ENCODE peak calls at places on chromosome 15, in four cellular contexts. H is SK-N-SH, W is WTC11, D is H1. A is an unnamed sample.

GRCh38 chr15:56286213-56286612 is 42.5 kb upstream of the RFX7 start:
- DNase-seq in H (no peak), W (peak; percentile 47), D (no peak), A (peak; percentile 10)

GRCh38 chr15:77419050-77419835 is 661 bp downstream of the PEAK1 start:
- DNase-seq in H (peak; percentile 80), W (peak; percentile 60), D (peak; percentile 64), A (peak; percentile 67)

GRCh38 chr15:96336643-96337353 is 6.3 kb downstream of the NR2F2 start:
- DNase-seq in H (no peak), W (no peak), D (no peak), A (no peak)

GRCh38 chr15:41873711-41874110 is 20.1 kb downstream of the SPTBN5 start:
- DNase-seq in H (no peak), W (no peak), D (no peak), A (no peak)

GRCh38 chr15:34348735-34349300 is 5.7 kb downstream of the NUTM1 start:
- DNase-seq in H (no peak), W (no peak), D (peak; percentile 4), A (no peak)

GRCh38 chr15:79978694-79979519 is 7.9 kb upstream of the BCL2A1 start:
- DNase-seq in H (no peak), W (no peak), D (no peak), A (no peak)

GRCh38 chr15:91075761-91076160 is 24.3 kb upstream of the SV2B start:
- DNase-seq in H (peak; percentile 33), W (no peak), D (no peak), A (no peak)

GRCh38 chr15:99613887-99614642 is 48.3 kb downstream of the MEF2A start:
- DNase-seq in H (no peak), W (no peak), D (no peak), A (no peak)

GRCh38 chr15:93474728-93475127 is 385.7 kb upstream of the RGMA start:
- DNase-seq in H (no peak), W (no peak), D (no peak), A (no peak)

GRCh38 chr15:34987182-34987488 is 952 bp downstream of the ZNF770 start:
- DNase-seq in H (peak; percentile 55), W (no peak), D (no peak), A (peak; percentile 31)

GRCh38 chr15:57751177-57751800 is 44.8 kb downstream of the POLR2M start:
- DNase-seq in H (peak; percentile 48), W (no peak), D (no peak), A (no peak)

GRCh38 chr15:64897345-64897985 is 14.2 kb upstream of the ANKDD1A start:
- DNase-seq in H (no peak), W (no peak), D (no peak), A (no peak)

GRCh38 chr15:96625251-96625650 is 294.8 kb downstream of the NR2F2 start:
- DNase-seq in H (no peak), W (no peak), D (no peak), A (no peak)

GRCh38 chr15:29695486-29696167 is 126.6 kb downstream of the TJP1 start:
- DNase-seq in H (no peak), W (peak; percentile 41), D (no peak), A (no peak)

GRCh38 chr15:45341775-45342174 is 36.6 kb downstream of the GATM start:
- DNase-seq in H (no peak), W (no peak), D (no peak), A (no peak)

GRCh38 chr15:88649753-88650551 is 11.1 kb downstream of the ISG20 start:
- DNase-seq in H (no peak), W (no peak), D (peak; percentile 50), A (no peak)

GRCh38 chr15:70910958-70911357 is 18.3 kb downstream of the LRRC49 start:
- DNase-seq in H (no peak), W (no peak), D (no peak), A (no peak)

GRCh38 chr15:96209285-96209735 is 121.2 kb upstream of the NR2F2 start:
- DNase-seq in H (no peak), W (no peak), D (no peak), A (no peak)

GRCh38 chr15:48644498-48644826 is 1.0 kb downstream of the FBN1 start:
- DNase-seq in H (no peak), W (no peak), D (no peak), A (no peak)

GRCh38 chr15:39851505-39852082 is 68.5 kb downstream of the GPR176 start:
- DNase-seq in H (no peak), W (no peak), D (no peak), A (no peak)

GRCh38 chr15:70098461-70099166 is 897 bp upstream of the TLE3 start:
- DNase-seq in H (peak; percentile 57), W (peak; percentile 54), D (peak; percentile 83), A (no peak)

GRCh38 chr15:98272586-98272985 is 312.1 kb downstream of the ARRDC4 start:
- DNase-seq in H (no peak), W (no peak), D (no peak), A (no peak)

GRCh38 chr15:100170673-100171210 is 171.0 kb downstream of the ADAMTS17 start:
- DNase-seq in H (no peak), W (no peak), D (no peak), A (no peak)

GRCh38 chr15:60074181-60074885 is 70.2 kb downstream of the FOXB1 start:
- DNase-seq in H (no peak), W (no peak), D (no peak), A (no peak)

GRCh38 chr15:91491131-91491950 is 362.2 kb upstream of the SLCO3A1 start:
- DNase-seq in H (no peak), W (no peak), D (no peak), A (no peak)

GRCh38 chr15:34799149-34799824 is 3.9 kb upstream of the ACTC1 start:
- DNase-seq in H (peak; percentile 83), W (no peak), D (peak; percentile 55), A (peak; percentile 24)

GRCh38 chr15:35444557-35445204 is 101.3 kb downstream of the DPH6 start:
- DNase-seq in H (peak; percentile 56), W (no peak), D (no peak), A (peak; percentile 42)

GRCh38 chr15:73331501-73331900 is 37.3 kb downstream of the HCN4 start:
- DNase-seq in H (no peak), W (no peak), D (no peak), A (no peak)

GRCh38 chr15:92043283-92043682 is 189.8 kb downstream of the SLCO3A1 start:
- DNase-seq in H (no peak), W (no peak), D (no peak), A (no peak)

GRCh38 chr15:100973351-100974034 is 54.3 kb downstream of the LRRK1 start:
- DNase-seq in H (peak; percentile 87), W (peak; percentile 51), D (peak; percentile 62), A (no peak)

GRCh38 chr15:40367038-40367672 is 9.1 kb downstream of the DISP2 start:
- DNase-seq in H (no peak), W (no peak), D (no peak), A (no peak)

GRCh38 chr15:87633471-87633870 is 623.1 kb downstream of the NTRK3 start:
- DNase-seq in H (no peak), W (no peak), D (no peak), A (no peak)

GRCh38 chr15:68303560-68304436 is 26.3 kb downstream of the FEM1B start:
- DNase-seq in H (no peak), W (no peak), D (peak; percentile 45), A (no peak)

GRCh38 chr15:39573287-39573686 is 7.6 kb upstream of the THBS1 start:
- DNase-seq in H (no peak), W (no peak), D (no peak), A (no peak)

GRCh38 chr15:81258455-81258854 is 61.8 kb downstream of the IL16 start:
- DNase-seq in H (no peak), W (no peak), D (no peak), A (no peak)

GRCh38 chr15:63065262-63066234 is 23.0 kb downstream of the TPM1 start:
- DNase-seq in H (no peak), W (no peak), D (no peak), A (no peak)
- TF ChIP-seq TEAD4 in H (no peak), W (no peak), D (no peak), A (no peak)

GRCh38 chr15:63872759-63873510 is 39.2 kb upstream of the HERC1 start:
- DNase-seq in H (no peak), W (no peak), D (no peak), A (no peak)
- TF ChIP-seq TEAD4 in H (no peak), W (no peak), D (no peak), A (no peak)

DNA sequence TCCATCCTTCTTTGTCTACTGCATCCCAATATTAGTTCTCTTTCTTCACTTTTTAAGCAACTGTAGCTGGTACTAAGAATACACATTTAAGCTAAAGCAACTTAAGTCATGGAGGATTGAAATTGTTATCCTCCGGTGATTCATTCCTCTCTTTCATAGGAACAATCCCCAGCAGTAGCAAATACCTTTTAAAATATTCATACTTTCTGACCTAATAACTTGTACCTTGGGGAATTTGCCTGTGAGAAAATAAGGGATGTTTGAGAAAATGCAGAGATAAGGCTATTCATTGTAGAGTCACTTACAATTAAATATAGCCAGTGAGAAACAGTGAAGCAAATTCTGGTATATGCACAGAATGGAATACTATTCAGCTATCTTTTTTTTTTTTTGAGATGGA is 66.0 kb downstream of the VPS13C start:
- DNase-seq in H (no peak), W (no peak), D (no peak), A (no peak)
- TF ChIP-seq TEAD4 in H (no peak), W (no peak), D (no peak), A (no peak)

GRCh38 chr15:62069551-62069950 is 2.8 kb downstream of the C2CD4A start:
- DNase-seq in H (no peak), W (no peak), D (no peak), A (no peak)

GRCh38 chr15:62068787-62069170 is 2.0 kb downstream of the C2CD4A start:
- DNase-seq in H (peak; percentile 29), W (no peak), D (no peak), A (no peak)

GRCh38 chr15:62066663-62067447 is at the start of gene C2CD4A:
- DNase-seq in H (no peak), W (peak; percentile 88), D (peak; percentile 87), A (no peak)

GRCh38 chr15:62068071-62068786 is 1.5 kb downstream of the C2CD4A start:
- DNase-seq in H (peak; percentile 78), W (peak; percentile 67), D (peak; percentile 71), A (peak; percentile 15)

DNA sequence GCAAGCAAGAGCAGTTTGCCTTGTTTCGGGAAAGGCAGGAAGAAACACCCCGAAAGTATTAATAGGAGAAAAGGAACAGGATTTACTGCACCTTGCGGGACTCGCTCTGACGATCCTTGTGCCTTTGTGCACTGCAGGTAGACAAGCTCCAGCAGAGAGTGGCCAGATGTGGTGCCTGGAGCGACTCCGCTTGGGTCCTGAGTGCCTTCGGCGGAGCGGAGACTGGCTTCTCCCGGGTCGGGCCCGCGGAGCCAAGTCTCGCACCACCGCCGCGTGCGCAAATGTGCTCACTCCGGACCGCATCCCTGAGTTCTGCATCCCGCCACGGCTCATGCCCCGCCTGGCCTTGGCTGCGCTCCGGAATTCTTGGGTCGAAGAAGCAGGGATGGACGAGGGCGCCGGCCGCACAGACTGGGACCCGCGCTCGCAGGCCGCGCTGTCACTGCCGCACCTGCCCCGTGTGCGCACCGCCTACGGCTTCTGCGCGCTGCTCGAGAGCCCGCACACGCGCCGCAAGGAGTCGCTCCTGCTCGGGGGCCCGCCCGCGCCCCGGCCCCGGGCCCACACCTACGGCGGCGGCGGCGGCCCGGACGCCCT is 769 bp downstream of the C2CD4A start:
- DNase-seq in H (peak; percentile 49), W (peak; percentile 51), D (peak; percentile 70), A (no peak)
- TF ChIP-seq TEAD4 in H (no peak), W (no peak), D (no peak), A (no peak)

GRCh38 chr15:90004671-90005070 is 3.5 kb downstream of the ZNF710 start:
- DNase-seq in H (no peak), W (no peak), D (no peak), A (no peak)
- TF ChIP-seq TEAD4 in H (no peak), W (no peak), D (no peak), A (no peak)

GRCh38 chr15:62739507-62739906 is 303.0 kb upstream of the TPM1 start:
- DNase-seq in H (peak; percentile 17), W (no peak), D (no peak), A (no peak)
- TF ChIP-seq TEAD4 in H (peak; percentile 81), W (no peak), D (no peak), A (no peak)